ENCODE peak calls at places on chromosomes 7 and 10, in four cellular contexts. One of them, this sample, is unnamed.

GRCh38 chr7:105806592-105807266 is 69.7 kb downstream of the ATXN7L1 start:
- DNase-seq in mucosa of descending colon: no peak
- DNase-seq in astrocyte of the spinal cord: peak; percentile 63
- DNase-seq in fibroblast of mammary gland: peak; percentile 85
- DNase-seq in this sample: peak; percentile 65

GRCh38 chr10:78013564-78013963 is 15.8 kb downstream of the POLR3A start:
- DNase-seq in mucosa of descending colon: no peak
- DNase-seq in astrocyte of the spinal cord: no peak
- DNase-seq in fibroblast of mammary gland: no peak
- DNase-seq in this sample: peak; percentile 22

GRCh38 chr10:60205741-60206140 is 183.9 kb downstream of the ANK3 start:
- DNase-seq in mucosa of descending colon: no peak
- DNase-seq in astrocyte of the spinal cord: no peak
- DNase-seq in fibroblast of mammary gland: no peak
- DNase-seq in this sample: no peak

GRCh38 chr10:105950410-105950809 is 1214.1 kb downstream of the SORCS1 start:
- DNase-seq in mucosa of descending colon: no peak
- DNase-seq in astrocyte of the spinal cord: peak; percentile 50
- DNase-seq in fibroblast of mammary gland: peak; percentile 51
- DNase-seq in this sample: peak; percentile 54

GRCh38 chr10:132446661-132447445 is 49.9 kb downstream of the PWWP2B start:
- DNase-seq in mucosa of descending colon: peak; percentile 91
- DNase-seq in astrocyte of the spinal cord: no peak
- DNase-seq in fibroblast of mammary gland: peak; percentile 14
- DNase-seq in this sample: peak; percentile 59

GRCh38 chr10:90394306-90394705 is 463.5 kb downstream of the HTR7 start:
- DNase-seq in mucosa of descending colon: no peak
- DNase-seq in astrocyte of the spinal cord: no peak
- DNase-seq in fibroblast of mammary gland: no peak
- DNase-seq in this sample: no peak

GRCh38 chr10:102384606-102385429 is 10.7 kb upstream of the NFKB2 start:
- DNase-seq in mucosa of descending colon: no peak
- DNase-seq in astrocyte of the spinal cord: no peak
- DNase-seq in fibroblast of mammary gland: peak; percentile 47
- DNase-seq in this sample: peak; percentile 84

GRCh38 chr7:149669121-149669818 is 104.1 kb downstream of the ZNF467 start:
- DNase-seq in mucosa of descending colon: no peak
- DNase-seq in astrocyte of the spinal cord: peak; percentile 13
- DNase-seq in fibroblast of mammary gland: peak; percentile 62
- DNase-seq in this sample: peak; percentile 39

GRCh38 chr7:154698726-154699291 is 304.1 kb downstream of the PAXIP1 start:
- DNase-seq in mucosa of descending colon: no peak
- DNase-seq in astrocyte of the spinal cord: no peak
- DNase-seq in fibroblast of mammary gland: no peak
- DNase-seq in this sample: no peak

GRCh38 chr10:84548869-84549268 is 220.5 kb downstream of the CCSER2 start:
- DNase-seq in mucosa of descending colon: no peak
- DNase-seq in astrocyte of the spinal cord: no peak
- DNase-seq in fibroblast of mammary gland: peak; percentile 16
- DNase-seq in this sample: no peak

GRCh38 chr10:71767420-71768035 is 5.8 kb downstream of the VSIR start:
- DNase-seq in mucosa of descending colon: peak; percentile 72
- DNase-seq in astrocyte of the spinal cord: peak; percentile 13
- DNase-seq in fibroblast of mammary gland: peak; percentile 23
- DNase-seq in this sample: peak; percentile 55

GRCh38 chr7:2033586-2034135 is 199.1 kb downstream of the MAD1L1 start:
- DNase-seq in mucosa of descending colon: peak; percentile 5
- DNase-seq in astrocyte of the spinal cord: no peak
- DNase-seq in fibroblast of mammary gland: no peak
- DNase-seq in this sample: no peak

GRCh38 chr10:70584366-70584765 is 18.2 kb downstream of the PRF1 start:
- DNase-seq in mucosa of descending colon: no peak
- DNase-seq in astrocyte of the spinal cord: no peak
- DNase-seq in fibroblast of mammary gland: no peak
- DNase-seq in this sample: no peak

GRCh38 chr7:44277391-44277790 is 48.0 kb downstream of the CAMK2B start:
- DNase-seq in mucosa of descending colon: peak; percentile 3
- DNase-seq in astrocyte of the spinal cord: no peak
- DNase-seq in fibroblast of mammary gland: no peak
- DNase-seq in this sample: no peak

GRCh38 chr10:5958077-5958476 is 19.3 kb downstream of the IL15RA start:
- DNase-seq in mucosa of descending colon: no peak
- DNase-seq in astrocyte of the spinal cord: peak; percentile 47
- DNase-seq in fibroblast of mammary gland: peak; percentile 38
- DNase-seq in this sample: peak; percentile 75

GRCh38 chr7:27116019-27116411 is 13.5 kb upstream of the HOXA2 start:
- DNase-seq in mucosa of descending colon: peak; percentile 42
- DNase-seq in astrocyte of the spinal cord: no peak
- DNase-seq in fibroblast of mammary gland: no peak
- DNase-seq in this sample: no peak

GRCh38 chr7:50405246-50405645 is 44.9 kb downstream of the FIGNL1 start:
- DNase-seq in mucosa of descending colon: no peak
- DNase-seq in astrocyte of the spinal cord: no peak
- DNase-seq in fibroblast of mammary gland: no peak
- DNase-seq in this sample: no peak

GRCh38 chr7:39073432-39073831 is 95.7 kb downstream of the POU6F2 start:
- DNase-seq in mucosa of descending colon: no peak
- DNase-seq in astrocyte of the spinal cord: no peak
- DNase-seq in fibroblast of mammary gland: no peak
- DNase-seq in this sample: peak; percentile 18

GRCh38 chr10:14556285-14556956 is 218.3 kb downstream of the FAM107B start:
- DNase-seq in mucosa of descending colon: no peak
- DNase-seq in astrocyte of the spinal cord: no peak
- DNase-seq in fibroblast of mammary gland: no peak
- DNase-seq in this sample: no peak

DNA sequence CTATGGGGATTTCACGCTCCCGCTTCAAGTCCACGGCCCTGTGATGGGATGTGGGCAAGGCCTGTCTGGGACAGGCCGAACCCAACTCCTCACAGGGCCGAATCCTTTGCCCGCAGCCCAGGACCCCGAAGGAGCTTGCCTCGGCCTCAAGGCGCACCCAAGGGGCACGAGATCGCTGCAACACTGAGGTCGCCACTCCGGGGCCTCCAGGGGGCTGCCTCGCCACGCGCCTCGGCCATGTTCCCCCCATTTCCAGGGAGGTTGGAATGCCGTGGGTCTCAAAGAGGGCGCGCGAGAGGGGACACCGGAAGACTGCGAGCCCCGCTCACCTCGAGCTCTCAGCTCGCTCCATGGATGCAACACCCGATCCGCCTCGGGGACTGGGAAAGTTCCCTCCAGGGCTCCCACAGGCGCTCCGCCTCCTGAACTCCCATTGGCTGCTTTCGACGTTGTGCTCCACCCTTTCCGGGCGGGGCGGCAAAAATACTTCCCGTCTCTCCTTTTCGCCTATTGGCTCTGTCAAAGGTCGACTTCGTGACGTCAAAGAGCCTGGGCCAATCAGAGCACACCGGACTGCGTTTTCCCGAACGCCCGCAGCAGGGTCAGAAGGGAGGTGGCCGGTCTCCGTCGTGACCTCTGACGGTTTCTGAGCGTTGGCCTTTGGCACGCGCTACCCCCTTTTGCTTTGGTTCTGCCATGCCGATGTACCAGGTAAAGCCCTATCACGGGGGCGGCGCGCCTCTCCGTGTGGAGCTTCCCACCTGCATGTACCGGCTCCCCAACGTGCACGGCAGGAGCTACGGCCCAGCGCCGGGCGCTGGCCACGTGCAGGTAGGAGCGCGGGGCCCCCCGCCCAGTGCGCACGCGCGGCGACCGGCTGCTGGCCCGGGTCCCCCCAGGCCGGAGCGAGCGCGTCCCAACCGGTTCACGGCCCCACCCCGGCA is at the start of the genes AIMP2 and PMS2:
- DNase-seq in mucosa of descending colon: peak; percentile 98
- DNase-seq in astrocyte of the spinal cord: peak; percentile 98
- DNase-seq in fibroblast of mammary gland: peak; percentile 98
- DNase-seq in this sample: peak; percentile 99
- TF ChIP-seq CTCF in mucosa of descending colon: no peak
- TF ChIP-seq CTCF in astrocyte of the spinal cord: no peak
- TF ChIP-seq CTCF in fibroblast of mammary gland: no peak
- TF ChIP-seq CTCF in this sample: no peak

GRCh38 chr7:25852995-25853713 is 298.8 kb upstream of the NFE2L3 start:
- DNase-seq in mucosa of descending colon: no peak
- DNase-seq in astrocyte of the spinal cord: no peak
- DNase-seq in fibroblast of mammary gland: no peak
- DNase-seq in this sample: no peak
- H3K4me3 ChIP-seq in mucosa of descending colon: no peak overlapping the region
- H3K4me3 ChIP-seq in astrocyte of the spinal cord: no peak overlapping the region
- H3K4me3 ChIP-seq in fibroblast of mammary gland: no peak overlapping the region
- H3K4me3 ChIP-seq in this sample: no peak overlapping the region

DNA sequence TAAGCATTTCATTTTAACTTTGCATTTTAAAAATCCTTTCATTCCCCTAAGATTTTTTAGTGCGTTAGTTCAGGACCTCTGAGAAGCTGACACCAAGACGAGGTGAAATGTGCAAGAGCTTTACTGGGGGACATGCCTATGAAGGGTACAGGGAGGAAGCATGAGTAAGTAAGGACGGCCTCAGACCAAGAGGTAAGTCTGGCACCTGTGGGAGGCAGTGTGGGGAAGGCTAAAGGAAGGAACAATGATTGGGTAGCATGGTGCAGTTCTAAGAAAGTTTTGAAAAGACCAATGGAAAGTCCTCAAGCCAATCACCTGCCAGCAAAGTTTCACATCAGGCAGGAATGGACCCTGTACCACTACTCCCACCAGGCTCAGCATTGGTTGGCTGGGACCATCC is 369.2 kb downstream of the GFRA1 start:
- DNase-seq in mucosa of descending colon: no peak
- DNase-seq in astrocyte of the spinal cord: no peak
- DNase-seq in fibroblast of mammary gland: no peak
- DNase-seq in this sample: no peak
- TF ChIP-seq CTCF in mucosa of descending colon: no peak
- TF ChIP-seq CTCF in astrocyte of the spinal cord: no peak
- TF ChIP-seq CTCF in fibroblast of mammary gland: no peak
- TF ChIP-seq CTCF in this sample: no peak

GRCh38 chr10:58642283-58642682 is 129.6 kb downstream of the BICC1 start:
- DNase-seq in mucosa of descending colon: no peak
- DNase-seq in astrocyte of the spinal cord: peak; percentile 71
- DNase-seq in fibroblast of mammary gland: peak; percentile 97
- DNase-seq in this sample: no peak

GRCh38 chr10:58638406-58638805 is 125.7 kb downstream of the BICC1 start:
- DNase-seq in mucosa of descending colon: no peak
- DNase-seq in astrocyte of the spinal cord: peak; percentile 54
- DNase-seq in fibroblast of mammary gland: peak; percentile 59
- DNase-seq in this sample: no peak

GRCh38 chr10:58641095-58641531 is 128.4 kb downstream of the BICC1 start:
- DNase-seq in mucosa of descending colon: no peak
- DNase-seq in astrocyte of the spinal cord: peak; percentile 97
- DNase-seq in fibroblast of mammary gland: peak; percentile 99
- DNase-seq in this sample: peak; percentile 95

GRCh38 chr10:58641708-58642107 is 129.0 kb downstream of the BICC1 start:
- DNase-seq in mucosa of descending colon: no peak
- DNase-seq in astrocyte of the spinal cord: peak; percentile 88
- DNase-seq in fibroblast of mammary gland: peak; percentile 93
- DNase-seq in this sample: peak; percentile 66

DNA sequence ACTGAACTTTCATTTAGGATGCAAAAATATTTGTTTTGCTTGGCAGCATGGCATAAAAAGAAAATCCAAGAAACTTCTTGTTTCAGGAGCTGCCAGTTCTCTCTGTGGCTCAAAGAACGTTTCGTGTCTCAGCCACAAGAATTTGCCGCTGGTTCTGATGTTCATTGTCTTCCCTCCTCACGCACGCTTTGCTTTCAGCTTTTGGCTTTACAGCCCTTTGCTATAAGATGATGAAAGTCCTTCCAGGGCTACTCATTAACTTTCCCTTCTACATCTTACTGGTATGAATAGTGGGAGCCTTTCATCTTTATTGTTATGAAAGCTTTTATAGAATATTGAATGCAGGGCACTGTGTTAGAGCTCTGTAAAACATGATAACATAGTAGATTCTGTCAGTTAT is 124.7 kb downstream of the BICC1 start:
- DNase-seq in mucosa of descending colon: no peak
- DNase-seq in astrocyte of the spinal cord: peak; percentile 76
- DNase-seq in fibroblast of mammary gland: peak; percentile 80
- DNase-seq in this sample: no peak
- H3K4me3 ChIP-seq in mucosa of descending colon: no peak overlapping the region
- H3K4me3 ChIP-seq in astrocyte of the spinal cord: no peak overlapping the region
- H3K4me3 ChIP-seq in fibroblast of mammary gland: no peak overlapping the region
- H3K4me3 ChIP-seq in this sample: no peak overlapping the region

GRCh38 chr10:75236178-75236825 is 545 bp upstream of the COMTD1 start:
- DNase-seq in mucosa of descending colon: no peak
- DNase-seq in astrocyte of the spinal cord: no peak
- DNase-seq in fibroblast of mammary gland: no peak
- DNase-seq in this sample: no peak
- TF ChIP-seq CTCF in mucosa of descending colon: no peak
- TF ChIP-seq CTCF in astrocyte of the spinal cord: no peak
- TF ChIP-seq CTCF in fibroblast of mammary gland: no peak
- TF ChIP-seq CTCF in this sample: no peak

GRCh38 chr7:95919574-95919973 is 147.2 kb downstream of the DYNC1I1 start:
- DNase-seq in mucosa of descending colon: no peak
- DNase-seq in astrocyte of the spinal cord: no peak
- DNase-seq in fibroblast of mammary gland: no peak
- DNase-seq in this sample: no peak

GRCh38 chr7:95917622-95918021 is 145.3 kb downstream of the DYNC1I1 start:
- DNase-seq in mucosa of descending colon: no peak
- DNase-seq in astrocyte of the spinal cord: no peak
- DNase-seq in fibroblast of mammary gland: no peak
- DNase-seq in this sample: no peak

GRCh38 chr7:95916573-95917371 is 144.4 kb downstream of the DYNC1I1 start:
- DNase-seq in mucosa of descending colon: peak; percentile 75
- DNase-seq in astrocyte of the spinal cord: peak; percentile 70
- DNase-seq in fibroblast of mammary gland: peak; percentile 68
- DNase-seq in this sample: peak; percentile 74

GRCh38 chr7:95910341-95910740 is 138.0 kb downstream of the DYNC1I1 start:
- DNase-seq in mucosa of descending colon: no peak
- DNase-seq in astrocyte of the spinal cord: no peak
- DNase-seq in fibroblast of mammary gland: no peak
- DNase-seq in this sample: no peak

DNA sequence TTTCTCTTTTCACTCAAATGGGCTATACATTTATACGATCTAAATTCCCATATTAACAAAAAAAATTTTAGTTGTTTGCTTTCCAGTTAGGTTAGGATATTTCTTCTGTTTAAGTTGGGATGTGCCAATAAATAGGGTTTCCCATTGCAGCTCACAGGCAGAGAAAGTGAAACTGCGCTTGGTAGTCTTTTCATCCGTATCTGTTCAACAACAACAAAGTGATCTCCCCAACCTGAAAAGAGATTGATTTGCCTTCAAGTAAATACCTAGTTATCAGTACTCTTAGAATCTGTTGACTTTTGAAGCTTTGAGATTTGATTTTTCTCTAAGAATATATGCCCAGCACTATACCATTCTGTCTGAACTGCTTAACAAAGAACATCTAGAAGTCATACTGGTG is 143.4 kb downstream of the DYNC1I1 start:
- DNase-seq in mucosa of descending colon: no peak
- DNase-seq in astrocyte of the spinal cord: no peak
- DNase-seq in fibroblast of mammary gland: no peak
- DNase-seq in this sample: no peak
- H3K4me3 ChIP-seq in mucosa of descending colon: no peak overlapping the region
- H3K4me3 ChIP-seq in astrocyte of the spinal cord: no peak overlapping the region
- H3K4me3 ChIP-seq in fibroblast of mammary gland: no peak overlapping the region
- H3K4me3 ChIP-seq in this sample: no peak overlapping the region

This sample was measured in fibroblast of villous mesenchyme.